ENCODE peak calls at places on chromosomes 7 and 10, in nine cellular contexts. I is ELF-1; J is activated CD4-positive, alpha-beta T cell treated with anti-CD3 and anti-CD28 coated beads, Interleukin-2, amount 10 ng/mL, durations not matched to agents 7 days and 5 days; O is H4; N is CD8-positive, alpha-beta memory T cell; X is GM20000; Z is D341Med; D is EH; F is HuH-7.5. Q is an unnamed sample.

GRCh38 chr10:53003094-53003493 is 230.5 kb upstream of the MBL2 start:
- DNase-seq in I (no peak), J (no peak), O (no peak), N (no peak), X (no peak), Z (no peak), D (no peak), F (no peak), Q (no peak)

GRCh38 chr10:87544750-87545149 is 40.1 kb downstream of the MINPP1 start:
- DNase-seq in I (no peak), J (no peak), O (no peak), N (no peak), X (no peak), Z (no peak), D (peak), F (no peak), Q (no peak)

GRCh38 chr7:51356849-51357516 is 40.4 kb upstream of the COBL start:
- DNase-seq in I (peak), J (no peak), O (no peak), N (no peak), X (no peak), Z (no peak), D (no peak), F (no peak), Q (no peak)

GRCh38 chr7:133980794-133981193 is 146.3 kb upstream of the LRGUK start:
- DNase-seq in I (no peak), J (no peak), O (no peak), N (no peak), X (no peak), Z (no peak), D (no peak), F (no peak), Q (no peak)

GRCh38 chr10:625335-625699 is 64.2 kb downstream of the DIP2C start:
- DNase-seq in I (no peak), J (no peak), O (no peak), N (no peak), X (no peak), Z (no peak), D (no peak), F (no peak), Q (no peak)

GRCh38 chr7:107958764-107959526 is 44.0 kb downstream of the LAMB1 start:
- DNase-seq in I (no peak), J (no peak), O (peak), N (no peak), X (no peak), Z (no peak), D (peak), F (no peak), Q (no peak)

GRCh38 chr7:27203964-27204594 is 4.2 kb upstream of the HOXA13 start:
- DNase-seq in I (no peak), J (no peak), O (no peak), N (no peak), X (no peak), Z (no peak), D (no peak), F (no peak), Q (no peak)

GRCh38 chr10:29826221-29826620 is 191.4 kb upstream of the SVIL start:
- DNase-seq in I (no peak), J (no peak), O (no peak), N (no peak), X (no peak), Z (no peak), D (no peak), F (no peak), Q (no peak)

GRCh38 chr10:14358886-14359573 is 28.3 kb upstream of the FRMD4A start:
- DNase-seq in I (no peak), J (no peak), O (no peak), N (no peak), X (no peak), Z (no peak), D (no peak), F (no peak), Q (no peak)

GRCh38 chr10:52566471-52567246 is 205.9 kb downstream of the MBL2 start:
- DNase-seq in I (no peak), J (no peak), O (peak), N (no peak), X (peak), Z (no peak), D (peak), F (peak), Q (no peak)

GRCh38 chr7:21777916-21778315 is 167.8 kb downstream of the CDCA7L start:
- DNase-seq in I (no peak), J (no peak), O (no peak), N (no peak), X (no peak), Z (no peak), D (no peak), F (no peak), Q (no peak)

GRCh38 chr10:58508316-58508715 is 4.4 kb upstream of the BICC1 start:
- DNase-seq in I (no peak), J (no peak), O (no peak), N (no peak), X (no peak), Z (no peak), D (peak), F (no peak), Q (no peak)

GRCh38 chr7:92306153-92306552 is 60.4 kb downstream of the ANKIB1 start:
- DNase-seq in I (no peak), J (no peak), O (no peak), N (no peak), X (no peak), Z (no peak), D (peak), F (no peak), Q (no peak)

GRCh38 chr10:103954543-103954942 is 12.4 kb upstream of the SLK start:
- DNase-seq in I (no peak), J (no peak), O (no peak), N (no peak), X (no peak), Z (no peak), D (no peak), F (no peak), Q (no peak)

GRCh38 chr10:80462986-80463741 is 9.1 kb downstream of the TSPAN14 start:
- DNase-seq in I (no peak), J (no peak), O (peak), N (no peak), X (no peak), Z (no peak), D (peak), F (no peak), Q (no peak)

GRCh38 chr7:66505009-66505408 is 123.7 kb upstream of the KCTD7 start:
- DNase-seq in I (no peak), J (no peak), O (no peak), N (no peak), X (no peak), Z (no peak), D (no peak), F (no peak), Q (no peak)

GRCh38 chr10:117936136-117936535 is 110.6 kb downstream of the RAB11FIP2 start:
- DNase-seq in I (peak), J (no peak), O (peak), N (no peak), X (no peak), Z (no peak), D (peak), F (no peak), Q (no peak)

GRCh38 chr10:29306688-29307087 is 17.8 kb downstream of the LYZL1 start:
- DNase-seq in I (no peak), J (no peak), O (no peak), N (no peak), X (no peak), Z (no peak), D (no peak), F (no peak), Q (no peak)

GRCh38 chr7:155166673-155167370 is 96.7 kb downstream of the HTR5A start:
- DNase-seq in I (peak), J (no peak), O (peak), N (no peak), X (no peak), Z (no peak), D (peak), F (no peak), Q (no peak)

GRCh38 chr7:134799387-134799786 is 20.0 kb downstream of the CALD1 start:
- DNase-seq in I (no peak), J (no peak), O (no peak), N (no peak), X (no peak), Z (no peak), D (peak), F (no peak), Q (no peak)

GRCh38 chr7:39465055-39465929 is 100.9 kb upstream of the YAE1 start:
- DNase-seq in I (peak), J (peak), O (peak), N (no peak), X (peak), Z (peak), D (peak), F (peak), Q (peak)

GRCh38 chr7:16066805-16067459 is 354.4 kb downstream of the CRPPA start:
- DNase-seq in I (no peak), J (no peak), O (no peak), N (no peak), X (no peak), Z (no peak), D (no peak), F (no peak), Q (peak)

GRCh38 chr7:130162196-130162595 is 43.0 kb downstream of the TMEM209 start:
- DNase-seq in I (no peak), J (no peak), O (no peak), N (no peak), X (no peak), Z (no peak), D (no peak), F (no peak), Q (no peak)

GRCh38 chr10:71717056-71717755 is 2.4 kb downstream of the C10orf105 start:
- DNase-seq in I (no peak), J (no peak), O (no peak), N (no peak), X (no peak), Z (no peak), D (no peak), F (no peak), Q (no peak)

GRCh38 chr10:13372524-13372923 is 24.4 kb upstream of the SEPHS1 start:
- DNase-seq in I (no peak), J (no peak), O (no peak), N (no peak), X (no peak), Z (no peak), D (no peak), F (no peak), Q (no peak)

GRCh38 chr10:78868048-78868447 is 200.7 kb upstream of the ZMIZ1 start:
- DNase-seq in I (no peak), J (no peak), O (no peak), N (no peak), X (no peak), Z (no peak), D (no peak), F (no peak), Q (no peak)

GRCh38 chr10:58570307-58570723 is 57.6 kb downstream of the BICC1 start:
- DNase-seq in I (no peak), J (no peak), O (no peak), N (no peak), X (no peak), Z (no peak), D (peak), F (no peak), Q (no peak)

GRCh38 chr10:46236941-46237681 is 49.7 kb upstream of the ANTXRL start:
- DNase-seq in I (no peak), J (no peak), O (no peak), N (no peak), X (no peak), Z (no peak), D (no peak), F (no peak), Q (no peak)

GRCh38 chr10:73910401-73910763 is 550 bp upstream of the PLAU start:
- DNase-seq in I (no peak), J (no peak), O (no peak), N (no peak), X (peak), Z (no peak), D (no peak), F (peak), Q (no peak)

GRCh38 chr7:78018541-78019456 is 220.2 kb downstream of the PHTF2 start:
- DNase-seq in I (peak), J (no peak), O (peak), N (no peak), X (no peak), Z (peak), D (peak), F (peak), Q (no peak)

GRCh38 chr7:139242741-139243281 is 11.8 kb downstream of the UBN2 start:
- DNase-seq in I (no peak), J (no peak), O (no peak), N (no peak), X (no peak), Z (no peak), D (peak), F (no peak), Q (no peak)

GRCh38 chr10:70838270-70838669 is 22.5 kb downstream of the SGPL1 start:
- DNase-seq in I (no peak), J (no peak), O (no peak), N (no peak), X (no peak), Z (no peak), D (peak), F (no peak), Q (no peak)

GRCh38 chr7:6306471-6306870 is 34.0 kb upstream of the CYTH3 start:
- DNase-seq in I (no peak), J (no peak), O (peak), N (no peak), X (no peak), Z (no peak), D (peak), F (no peak), Q (no peak)